ENCODE peak calls at places on chromosomes 12 and 14, in seven cellular contexts. Z, B, Q, W, E, G and T are unnamed samples.

GRCh38 chr12:50676761-50677160 is 87.1 kb upstream of the ATF1 start:
- DNase-seq in E (no peak), G (no peak), Q (no peak), W (no peak), Z (no peak), B (no peak), T (no peak)

GRCh38 chr14:42002139-42002538 is 395.5 kb downstream of the LRFN5 start:
- DNase-seq in G (no peak), Z (no peak), E (no peak), W (no peak), Q (no peak), B (no peak), T (no peak)

GRCh38 chr14:42322486-42323284 is 716.0 kb downstream of the LRFN5 start:
- DNase-seq in G (no peak), Z (no peak), E (no peak), B (no peak), Q (no peak), W (no peak), T (no peak)

GRCh38 chr14:45905672-45906071 is 652.7 kb upstream of the MIS18BP1 start:
- DNase-seq in G (no peak), Z (no peak), W (no peak), B (no peak), Q (no peak), E (no peak), T (no peak)

GRCh38 chr14:78022059-78022458 is 148.1 kb upstream of the NRXN3 start:
- DNase-seq in E (peak), Z (no peak), W (peak), B (no peak), G (peak), Q (no peak), T (peak)

GRCh38 chr12:92505373-92506340 is 197.1 kb upstream of the PLEKHG7 start:
- DNase-seq in Q (peak), Z (no peak), W (peak), B (peak), G (peak), E (peak), T (peak)

GRCh38 chr12:49174218-49174617 is 14.7 kb downstream of the TUBA1A start:
- DNase-seq in E (no peak), W (no peak), Z (no peak), Q (no peak), G (no peak), B (no peak), T (no peak)

GRCh38 chr14:60925286-60925685 is 55.6 kb downstream of the TRMT5 start:
- DNase-seq in B (no peak), W (no peak), E (no peak), Z (no peak), G (no peak), Q (no peak), T (no peak)

GRCh38 chr12:2489266-2489665 is 305.5 kb upstream of the FKBP4 start:
- DNase-seq in W (no peak), E (no peak), Z (no peak), G (no peak), B (no peak), Q (no peak), T (no peak)

GRCh38 chr14:32998433-32998832 is 59.8 kb downstream of the NPAS3 start:
- DNase-seq in B (no peak), W (no peak), G (peak), Z (no peak), Q (no peak), E (no peak), T (peak)

GRCh38 chr14:61101803-61102548 is 120.9 kb downstream of the SLC38A6 start:
- DNase-seq in B (no peak), G (no peak), Z (no peak), Q (no peak), W (no peak), E (no peak), T (no peak)

GRCh38 chr12:47854531-47854930 is 34.8 kb upstream of the HDAC7 start:
- DNase-seq in Z (no peak), W (no peak), Q (no peak), G (no peak), E (no peak), B (no peak), T (no peak)

GRCh38 chr12:106585862-106586534 is 3.2 kb downstream of the RFX4 start:
- DNase-seq in B (no peak), E (no peak), G (no peak), Q (no peak), Z (no peak), W (no peak), T (no peak)

GRCh38 chr14:32608880-32609279 is 279.8 kb downstream of the AKAP6 start:
- DNase-seq in Z (no peak), G (no peak), B (no peak), W (no peak), E (no peak), Q (no peak), T (no peak)

GRCh38 chr12:95504140-95504539 is 30.2 kb downstream of the METAP2 start:
- DNase-seq in G (no peak), Q (no peak), B (no peak), Z (no peak), W (no peak), E (no peak), T (no peak)

GRCh38 chr12:95511962-95512361 is 38.0 kb downstream of the METAP2 start:
- DNase-seq in B (no peak), Q (no peak), Z (no peak), G (no peak), E (no peak), W (no peak), T (no peak)

GRCh38 chr12:95505039-95505438 is 31.1 kb downstream of the METAP2 start:
- DNase-seq in Q (no peak), B (no peak), G (no peak), W (no peak), Z (no peak), E (no peak), T (no peak)

GRCh38 chr12:95509300-95509699 is 35.3 kb downstream of the METAP2 start:
- DNase-seq in B (no peak), G (no peak), Z (no peak), E (no peak), Q (no peak), W (no peak), T (no peak)

DNA sequence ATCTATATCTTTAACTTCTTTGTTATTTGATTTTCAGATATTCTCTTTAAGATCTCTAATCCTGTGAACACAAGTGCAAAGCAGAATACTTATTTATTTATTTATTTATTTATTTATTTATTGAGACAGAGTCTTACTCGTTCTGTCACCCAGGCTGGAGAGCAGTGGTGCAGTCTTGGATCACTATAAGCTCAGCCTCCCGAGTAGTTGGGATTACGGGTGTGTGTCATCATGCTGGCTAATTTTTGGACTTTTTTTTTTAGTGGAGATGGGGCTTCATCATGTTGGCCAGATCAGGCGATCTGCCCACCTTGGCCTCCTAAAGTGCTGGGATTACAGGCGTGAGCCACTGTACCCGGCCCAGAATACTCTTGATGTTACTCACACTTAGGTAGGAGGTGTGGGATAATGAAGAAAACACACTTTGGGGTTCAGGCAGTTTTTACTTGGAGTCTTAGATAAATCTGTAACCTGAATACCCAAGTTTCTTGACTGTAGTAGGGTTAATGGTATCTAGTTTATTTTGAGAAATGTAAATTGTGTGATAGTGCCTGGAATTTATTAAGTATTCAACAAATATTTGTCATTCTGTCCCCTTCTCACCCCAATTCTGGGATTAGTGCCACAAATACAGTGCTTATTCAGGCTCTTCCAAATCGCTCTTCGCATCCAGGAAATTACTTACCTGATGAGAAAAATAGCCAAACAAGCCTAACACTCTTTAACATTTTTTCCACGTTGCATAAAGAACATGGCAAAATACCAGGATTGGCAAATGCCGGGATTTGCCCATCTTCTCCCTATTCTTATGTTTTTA is 33.0 kb downstream of the METAP2 start:
- DNase-seq in Q (no peak), E (no peak), W (no peak), Z (no peak), B (no peak), G (no peak), T (no peak)
- H3K4me3 ChIP-seq in Q (no peak), E (no peak), W (no peak), Z (no peak), B (no peak), G (no peak), T (no peak)

GRCh38 chr12:51819851-51820720 is 28.4 kb downstream of the FIGNL2 start:
- DNase-seq in Z (peak), Q (peak), B (no peak), G (no peak), E (no peak), W (no peak), T (no peak)

GRCh38 chr12:51822261-51822616 is 26.3 kb downstream of the FIGNL2 start:
- DNase-seq in G (no peak), Z (no peak), W (no peak), Q (no peak), B (no peak), E (no peak), T (no peak)

GRCh38 chr12:51822956-51823355 is 25.6 kb downstream of the FIGNL2 start:
- DNase-seq in W (no peak), E (no peak), Q (no peak), G (no peak), B (no peak), Z (no peak), T (no peak)

GRCh38 chr12:51820721-51821422 is 27.6 kb downstream of the FIGNL2 start:
- DNase-seq in W (no peak), B (no peak), E (peak), Q (peak), G (no peak), Z (peak), T (peak)

DNA sequence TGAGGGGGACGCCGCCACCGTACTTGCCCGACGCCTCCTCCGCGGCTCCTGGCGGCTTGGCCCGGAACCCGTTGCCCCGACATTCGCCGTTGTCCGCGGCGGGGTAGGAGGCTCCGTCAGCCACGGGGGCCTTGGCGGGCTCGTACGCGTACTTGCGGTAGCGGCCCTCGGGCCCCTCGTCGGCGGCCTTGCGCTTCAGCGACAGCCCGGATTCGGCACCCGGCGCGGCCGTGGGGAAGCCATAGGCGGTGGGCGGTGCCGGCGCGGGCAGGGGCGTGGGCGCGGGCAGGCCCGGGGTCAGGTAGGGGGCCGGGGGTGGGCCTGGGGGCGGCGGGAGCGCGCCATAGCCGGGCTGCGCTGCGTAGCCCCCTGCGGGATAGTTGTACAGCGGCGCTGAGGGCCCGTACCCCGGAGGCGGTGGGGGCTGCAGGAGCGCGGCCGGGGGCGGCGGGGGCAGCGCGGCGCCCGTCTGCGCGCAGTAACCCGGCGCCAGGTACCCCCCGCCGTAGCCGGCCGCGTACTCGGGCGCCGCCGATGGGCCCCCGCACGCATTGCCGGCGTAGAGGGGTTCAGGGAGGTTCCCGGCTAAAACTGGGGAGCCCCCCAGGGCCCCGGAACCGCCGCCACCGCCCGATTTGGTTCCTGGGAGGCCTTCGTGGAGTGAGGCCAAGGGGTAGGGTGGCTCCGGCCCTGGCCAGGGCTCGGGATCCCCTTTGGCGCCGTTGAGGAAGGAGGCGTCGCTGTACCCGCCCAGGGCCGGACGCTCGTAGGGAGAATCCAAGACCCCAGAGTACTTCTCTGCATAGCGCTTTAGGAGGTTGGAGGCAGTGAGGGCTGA is 26.9 kb downstream of the FIGNL2 start:
- DNase-seq in G (no peak), B (no peak), Q (no peak), W (no peak), Z (no peak), E (no peak), T (no peak)
- H3K27ac ChIP-seq in G (no peak), B (no peak), Q (no peak), W (no peak), Z (peak), E (peak), T (peak)

GRCh38 chr12:53051881-53052412 is 2.1 kb downstream of the TNS2 start:
- DNase-seq in B (peak), Q (no peak), Z (no peak), G (no peak), W (peak), E (no peak), T (no peak)
- H3K4me3 ChIP-seq in B (no peak), Q (peak), Z (peak), G (no peak), W (peak), E (peak), T (no peak)

GRCh38 chr12:43267782-43268181 is 284.2 kb downstream of the ADAMTS20 start:
- DNase-seq in W (no peak), Z (no peak), Q (no peak), G (no peak), E (no peak), B (no peak), T (peak)
- H3K27ac ChIP-seq in W (no peak), Z (no peak), Q (no peak), G (no peak), E (no peak), B (no peak), T (no peak)

GRCh38 chr14:76154539-76155126 is 2.9 kb downstream of the GPATCH2L start:
- DNase-seq in B (no peak), W (no peak), G (no peak), Q (no peak), Z (no peak), E (no peak), T (no peak)
- H3K4me3 ChIP-seq in B (no peak), W (no peak), G (no peak), Q (no peak), Z (peak), E (no peak), T (no peak)

GRCh38 chr12:123075092-123075491 is 75.8 kb downstream of the PITPNM2 start:
- DNase-seq in G (no peak), Q (no peak), E (no peak), Z (no peak), B (no peak), W (no peak), T (no peak)
- H3K27ac ChIP-seq in G (no peak), Q (peak), E (peak), Z (no peak), B (no peak), W (peak), T (no peak)

DNA sequence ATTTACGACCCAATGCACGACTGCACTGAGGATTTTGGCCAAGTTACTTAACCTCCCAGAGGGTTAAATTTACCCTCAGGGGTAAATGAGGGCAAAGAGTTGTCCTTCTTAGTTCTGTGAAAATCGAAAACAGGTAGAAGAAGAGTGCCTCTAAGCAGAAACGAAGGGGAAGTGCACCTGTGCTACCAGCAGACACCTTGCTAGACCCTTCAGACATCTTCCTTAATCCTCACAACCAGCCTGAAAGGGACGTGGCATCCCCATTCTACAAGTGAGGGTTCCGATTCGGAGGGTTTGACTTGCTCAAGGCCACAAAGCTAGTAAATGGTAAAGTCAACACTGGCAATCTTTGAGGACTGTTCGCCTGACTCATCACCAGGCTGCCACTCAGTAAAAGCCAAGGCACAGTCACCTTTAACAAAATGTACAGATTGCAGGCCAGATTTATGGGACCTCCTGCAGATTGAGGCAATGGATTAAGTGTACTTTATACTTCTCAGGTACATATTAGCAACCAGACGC is 1.6 kb downstream of the GSG1 start:
- DNase-seq in Q (no peak), Z (no peak), W (no peak), B (no peak), G (no peak), E (peak), T (peak)
- H3K4me3 ChIP-seq in Q (peak), Z (peak), W (no peak), B (no peak), G (no peak), E (peak), T (peak)

GRCh38 chr12:124745891-124746570 is 117.6 kb downstream of the SCARB1 start:
- DNase-seq in Q (peak), Z (peak), B (peak), W (peak), G (peak), E (peak), T (peak)
- H3K27ac ChIP-seq in Q (peak), Z (peak), B (peak), W (peak), G (peak), E (peak), T (peak)